ENCODE peak calls at places on chromosomes 12 and 14, in six cellular contexts. E, P, R, O, F and C are unnamed samples.

GRCh38 chr12:58421990-58422389 is 480.6 kb downstream of the ATP23 start:
- DNase-seq in E (no peak), P (no peak), R (no peak), O (no peak), F (no peak), C (no peak)

GRCh38 chr12:101939306-101939705 is 61.9 kb downstream of the DRAM1 start:
- DNase-seq in E (no peak), P (no peak), R (no peak), O (no peak), F (no peak), C (no peak)

GRCh38 chr14:92568621-92569479 is 55.3 kb downstream of the RIN3 start:
- DNase-seq in E (peak), P (peak), R (no peak), O (no peak), F (peak), C (peak)

GRCh38 chr12:93146278-93146939 is 217.3 kb upstream of the EEA1 start:
- DNase-seq in E (no peak), P (no peak), R (no peak), O (no peak), F (no peak), C (no peak)

GRCh38 chr14:68792022-68792829 is 641 bp downstream of the ZFP36L1 start:
- DNase-seq in E (peak), P (no peak), R (no peak), O (no peak), F (no peak), C (peak)

GRCh38 chr12:114671664-114672476 is 12.1 kb downstream of the TBX3 start:
- DNase-seq in E (no peak), P (no peak), R (peak), O (no peak), F (no peak), C (no peak)

GRCh38 chr14:96702831-96703230 is 94.4 kb upstream of the VRK1 start:
- DNase-seq in E (no peak), P (no peak), R (no peak), O (no peak), F (no peak), C (no peak)

GRCh38 chr12:21642707-21643389 is 14.8 kb downstream of the LDHB start:
- DNase-seq in E (no peak), P (no peak), R (no peak), O (no peak), F (no peak), C (no peak)

GRCh38 chr14:70697681-70698080 is 56.0 kb downstream of the TTC9 start:
- DNase-seq in E (no peak), P (no peak), R (no peak), O (no peak), F (no peak), C (no peak)

GRCh38 chr12:119679490-119679889 is 11.6 kb downstream of the PRKAB1 start:
- DNase-seq in E (no peak), P (no peak), R (no peak), O (no peak), F (no peak), C (no peak)

GRCh38 chr12:21764950-21765349 is 9.6 kb downstream of the KCNJ8 start:
- DNase-seq in E (no peak), P (no peak), R (no peak), O (no peak), F (no peak), C (no peak)

GRCh38 chr12:72390146-72390545 is 118.0 kb downstream of the TRHDE start:
- DNase-seq in E (no peak), P (no peak), R (no peak), O (no peak), F (no peak), C (no peak)

GRCh38 chr12:27651201-27651600 is 45.0 kb upstream of the REP15 start:
- DNase-seq in E (no peak), P (no peak), R (no peak), O (no peak), F (no peak), C (no peak)

GRCh38 chr12:64383675-64384074 is 6.9 kb downstream of the C12orf56 start:
- DNase-seq in E (no peak), P (no peak), R (no peak), O (no peak), F (no peak), C (no peak)

GRCh38 chr14:88545256-88545655 is 9.6 kb downstream of the PTPN21 start:
- DNase-seq in E (no peak), P (no peak), R (no peak), O (no peak), F (no peak), C (no peak)

GRCh38 chr14:105343194-105343593 is 28.6 kb downstream of the PACS2 start:
- DNase-seq in E (no peak), P (no peak), R (no peak), O (no peak), F (no peak), C (no peak)

GRCh38 chr12:59650594-59651229 is 54.9 kb downstream of the SLC16A7 start:
- DNase-seq in E (no peak), P (no peak), R (no peak), O (no peak), F (no peak), C (no peak)
- TF ChIP-seq CTCF in E (no peak), P (peak), R (no peak), O (no peak), F (no peak), C (no peak)

GRCh38 chr14:24437736-24438067 is 4.9 kb downstream of the SDR39U1 start:
- DNase-seq in E (no peak), P (no peak), R (no peak), O (no peak), F (no peak), C (no peak)

GRCh38 chr14:24438198-24439095 is 4.1 kb downstream of the SDR39U1 start:
- DNase-seq in E (no peak), P (no peak), R (no peak), O (no peak), F (no peak), C (no peak)

GRCh38 chr14:24435998-24436354 is 6.2 kb downstream of the KHNYN start:
- DNase-seq in E (no peak), P (no peak), R (no peak), O (no peak), F (no peak), C (no peak)

GRCh38 chr14:24436355-24437019 is 6.1 kb downstream of the SDR39U1 start:
- DNase-seq in E (no peak), P (no peak), R (peak), O (no peak), F (peak), C (no peak)

GRCh38 chr14:24437020-24437735 is 5.4 kb downstream of the SDR39U1 start:
- DNase-seq in E (no peak), P (no peak), R (no peak), O (no peak), F (no peak), C (no peak)
- TF ChIP-seq CTCF in E (no peak), P (peak), R (peak), O (no peak), F (no peak), C (peak)

GRCh38 chr14:100278702-100279101 is 27.5 kb downstream of the SLC25A29 start:
- DNase-seq in E (peak), P (no peak), R (no peak), O (no peak), F (peak), C (no peak)
- TF ChIP-seq CTCF in E (peak), P (no peak), R (no peak), O (no peak), F (no peak), C (peak)

GRCh38 chr12:105418232-105418631 is 87.7 kb downstream of the C12orf75 start:
- DNase-seq in E (no peak), P (no peak), R (no peak), O (no peak), F (no peak), C (no peak)
- TF ChIP-seq CTCF in E (no peak), P (no peak), R (no peak), O (no peak), F (no peak), C (no peak)